ENCODE peak calls at places on chromosomes 2 and 18, in ten cellular contexts. H, A, W, Y, G, D, C, M, Q and I are unnamed samples. For H3K4me1, the result is how much of the 10 kb centered on the place peaks cover.

GRCh38 chr18:44680271-44681038 is at the start of gene SETBP1:
- DNase-seq in D (peak), C (peak), Q (peak), M (peak), Y (peak), H (peak), W (peak), G (peak), A (peak), I (peak)

GRCh38 chr2:202718614-202719013 is 83.8 kb downstream of the FAM117B start:
- DNase-seq in A (no peak), W (no peak), C (no peak), Q (no peak), G (no peak), Y (peak), H (peak), M (no peak), D (no peak), I (peak)

GRCh38 chr2:150168596-150168995 is 318.9 kb downstream of the RND3 start:
- DNase-seq in G (no peak), W (no peak), H (peak), C (no peak), Y (peak), D (no peak), Q (no peak), A (no peak), M (no peak), I (no peak)

GRCh38 chr18:58886864-58887612 is 22.4 kb downstream of the ZNF532 start:
- DNase-seq in M (no peak), W (no peak), Q (no peak), H (no peak), A (peak), Y (no peak), C (no peak), G (no peak), D (no peak), I (no peak)

GRCh38 chr18:35868919-35869318 is 103.6 kb upstream of the RMP24 start:
- DNase-seq in G (no peak), Q (no peak), M (no peak), Y (no peak), C (no peak), H (no peak), A (no peak), W (no peak), D (no peak), I (no peak)

GRCh38 chr2:230797515-230798495 is 66.9 kb upstream of the ITM2C start:
- DNase-seq in A (no peak), W (no peak), Q (no peak), G (no peak), D (no peak), C (no peak), M (no peak), H (peak), Y (no peak), I (no peak)

GRCh38 chr2:37457401-37457901 is 113.0 kb downstream of the QPCT start:
- DNase-seq in W (no peak), M (no peak), H (peak), Q (no peak), Y (peak), C (no peak), G (no peak), A (no peak), D (no peak), I (no peak)

GRCh38 chr2:74081030-74081429 is 66.7 kb downstream of the BOLA3 start:
- DNase-seq in W (no peak), C (no peak), M (no peak), A (no peak), H (no peak), G (no peak), D (no peak), Y (no peak), Q (no peak), I (no peak)

GRCh38 chr2:157784169-157784822 is 91.8 kb downstream of the ACVR1 start:
- DNase-seq in A (peak), G (peak), Y (peak), M (no peak), D (no peak), H (peak), C (no peak), Q (peak), W (peak), I (peak)

GRCh38 chr2:3204031-3204430 is 173.6 kb downstream of the EIPR1 start:
- DNase-seq in Y (no peak), G (no peak), Q (no peak), D (no peak), A (no peak), H (no peak), W (no peak), C (no peak), M (no peak), I (no peak)

GRCh38 chr2:23291274-23291673 is 93.7 kb upstream of the KLHL29 start:
- DNase-seq in W (no peak), A (no peak), Y (no peak), M (no peak), H (peak), D (no peak), G (no peak), C (no peak), Q (no peak), I (no peak)

GRCh38 chr2:100390001-100390940 is 27.2 kb downstream of the CHST10 start:
- DNase-seq in M (no peak), Q (no peak), A (no peak), D (no peak), W (peak), H (no peak), C (no peak), Y (no peak), G (no peak), I (no peak)

GRCh38 chr2:20156051-20156730 is 68.7 kb downstream of the SDC1 start:
- DNase-seq in W (no peak), Y (no peak), C (no peak), D (no peak), H (no peak), M (no peak), G (no peak), A (no peak), Q (no peak), I (no peak)

GRCh38 chr2:74843371-74844298 is 9.7 kb downstream of the HK2 start:
- DNase-seq in Y (peak), A (no peak), G (peak), C (peak), H (peak), W (peak), D (no peak), M (no peak), Q (peak), I (peak)

GRCh38 chr18:35936951-35937350 is 35.5 kb upstream of the RMP24 start:
- DNase-seq in Q (no peak), Y (no peak), G (no peak), W (no peak), H (peak), A (no peak), C (no peak), D (no peak), M (no peak), I (no peak)

GRCh38 chr2:197145471-197146056 is 165.0 kb downstream of the ANKRD44 start:
- DNase-seq in G (no peak), A (no peak), Q (peak), W (no peak), M (peak), H (no peak), C (no peak), Y (no peak), D (no peak), I (no peak)

GRCh38 chr18:45588831-45589558 is 26.3 kb upstream of the SLC14A2 start:
- DNase-seq in C (no peak), Q (no peak), H (peak), W (peak), A (no peak), M (no peak), D (no peak), G (no peak), Y (peak), I (no peak)

GRCh38 chr2:207401338-207401737 is 128.4 kb upstream of the CREB1 start:
- DNase-seq in A (no peak), Q (no peak), W (no peak), M (no peak), G (no peak), D (no peak), H (no peak), C (no peak), Y (no peak), I (no peak)

GRCh38 chr18:76459312-76459686 is 35.7 kb downstream of the ZNF516 start:
- DNase-seq in D (peak), A (no peak), Q (no peak), G (no peak), M (no peak), W (no peak), H (no peak), Y (no peak), C (no peak), I (no peak)

GRCh38 chr18:24910217-24910616 is 441.7 kb downstream of the ZNF521 start:
- DNase-seq in A (no peak), H (no peak), G (no peak), D (no peak), C (no peak), Y (no peak), W (no peak), Q (no peak), M (no peak), I (no peak)

GRCh38 chr2:26704441-26704977 is 12.0 kb downstream of the KCNK3 start:
- DNase-seq in Q (no peak), H (peak), D (no peak), W (no peak), G (no peak), M (no peak), A (no peak), Y (no peak), C (no peak), I (peak)

GRCh38 chr2:9178905-9179571 is 27.6 kb upstream of the ASAP2 start:
- DNase-seq in Y (peak), Q (no peak), C (no peak), D (no peak), A (no peak), W (no peak), H (peak), M (no peak), G (peak), I (peak)

GRCh38 chr2:197575987-197576386 is 60.1 kb downstream of the MOB4 start:
- DNase-seq in A (no peak), M (no peak), W (no peak), H (peak), C (no peak), Y (peak), Q (no peak), G (no peak), D (no peak), I (peak)

GRCh38 chr2:223114917-223115316 is 62.9 kb downstream of the KCNE4 start:
- DNase-seq in C (no peak), Q (no peak), M (no peak), D (no peak), H (no peak), Y (no peak), W (no peak), G (no peak), A (no peak), I (no peak)

GRCh38 chr18:23340661-23341060 is 112.4 kb upstream of the RIOK3 start:
- DNase-seq in Q (no peak), C (no peak), H (peak), G (no peak), Y (peak), D (no peak), W (no peak), M (no peak), A (no peak), I (no peak)

DNA sequence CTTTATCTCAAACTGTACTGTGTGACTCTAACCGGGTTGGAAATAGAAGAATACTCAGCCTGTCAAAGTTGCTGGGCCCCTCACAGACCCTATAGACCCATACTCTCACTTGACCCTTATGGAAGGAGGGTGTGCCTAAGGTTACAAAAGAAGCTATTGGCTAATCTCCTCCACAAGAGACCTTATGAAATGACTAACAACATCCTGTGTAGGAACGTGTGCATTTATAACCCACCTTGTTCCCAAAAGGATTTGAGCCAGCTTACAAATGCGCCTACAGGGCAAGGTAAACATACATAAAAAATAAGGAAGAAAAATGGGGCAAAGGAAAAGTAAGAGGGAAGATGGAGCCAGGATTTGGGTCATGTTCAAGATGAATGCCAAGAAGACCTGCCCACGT is 225.4 kb upstream of the SMAD2 start:
- DNase-seq in A (no peak), Y (no peak), M (no peak), G (no peak), D (no peak), W (no peak), H (no peak), C (no peak), Q (no peak), I (peak)
- H3K27ac ChIP-seq in A (no peak), Y (no peak), M (no peak), G (no peak), D (no peak), W (no peak), H (no peak), C (no peak), Q (no peak), I (no peak)

DNA sequence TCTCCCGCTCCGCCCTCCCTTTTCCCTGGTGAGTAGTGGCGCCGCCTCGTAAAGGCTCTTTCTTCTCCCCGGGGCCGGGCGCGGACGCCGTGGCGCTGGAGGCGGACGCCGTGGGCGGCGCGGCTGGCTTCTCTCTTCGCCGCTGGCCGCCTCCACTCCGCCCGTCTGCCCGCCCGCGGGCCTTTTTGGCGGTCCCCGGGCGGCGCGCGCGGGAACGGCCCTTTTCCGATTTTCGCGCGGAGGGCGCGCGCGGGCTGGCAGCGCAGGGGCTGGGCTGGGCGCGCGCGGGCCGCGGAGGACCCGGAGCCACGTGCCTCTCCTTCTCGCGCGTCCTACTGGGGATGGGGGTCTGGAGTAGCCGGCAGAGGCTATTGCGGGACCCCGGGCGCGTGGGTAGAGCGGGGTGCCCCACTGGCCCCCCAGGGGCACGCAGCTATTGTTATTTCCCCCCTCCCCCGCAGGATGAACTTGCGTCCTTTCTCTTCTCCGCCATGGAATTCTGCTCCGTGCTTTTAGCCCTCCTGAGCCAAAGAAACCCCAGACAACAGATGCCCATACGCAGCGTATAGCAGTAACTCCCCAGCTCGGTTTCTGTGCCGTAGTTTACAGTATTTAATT is 472 bp downstream of the SLC20A1 start:
- DNase-seq in A (no peak), D (no peak), H (no peak), W (peak), Y (no peak), G (peak), Q (no peak), C (no peak), M (no peak), I (no peak)
- H3K4me1 ChIP-seq in A (under half), D (under half), H (under half), W (half or more), Y (under half), G (under half), Q (half or more), C (under half), M (half or more), I (under half)

DNA sequence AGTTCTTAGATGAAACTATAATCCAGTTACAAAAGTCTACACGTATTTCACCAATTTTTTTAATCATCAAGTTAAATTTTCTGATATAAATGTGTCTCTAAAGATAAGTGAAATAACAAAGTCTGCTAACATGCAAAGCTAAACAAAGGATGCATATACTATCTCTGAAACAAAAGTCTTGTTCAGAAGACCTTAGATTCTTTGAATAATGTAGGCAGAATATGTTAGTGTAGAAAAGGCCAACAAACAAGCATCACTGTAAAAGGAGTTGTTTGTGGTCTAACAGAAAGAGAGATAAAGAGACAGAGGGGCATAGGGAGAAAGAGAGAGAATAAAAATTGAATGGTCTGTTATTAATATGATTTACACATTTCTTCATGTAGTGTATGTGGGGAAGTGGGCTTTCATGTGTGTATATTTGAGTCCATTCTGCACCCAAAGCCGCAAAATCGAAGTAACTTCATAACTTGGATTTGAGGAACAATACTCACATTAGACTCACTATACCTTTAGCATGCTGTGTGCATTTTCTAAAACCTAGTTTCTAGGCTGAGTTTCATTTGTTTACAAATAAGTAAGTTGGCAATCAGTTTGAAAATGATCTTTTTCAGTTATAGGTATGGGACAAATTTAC is 734.8 kb upstream of the REG3G start:
- DNase-seq in D (no peak), Y (no peak), C (no peak), M (no peak), W (no peak), H (no peak), G (no peak), A (no peak), Q (no peak), I (no peak)
- H3K27ac ChIP-seq in D (no peak), Y (no peak), C (no peak), M (no peak), W (no peak), H (no peak), G (no peak), A (no peak), Q (no peak), I (no peak)

GRCh38 chr2:86454238-86454637 is 13.1 kb downstream of the KDM3A start:
- DNase-seq in G (no peak), Y (no peak), M (no peak), C (no peak), W (no peak), H (no peak), D (no peak), A (no peak), Q (no peak), I (no peak)
- H3K4me1 ChIP-seq in G (under half), Y (under half), M (under half), C (under half), W (under half), H (under half), D (under half), A (under half), Q (under half), I (under half)

GRCh38 chr2:46561731-46562450 is 82.5 kb downstream of the TMEM247 start:
- DNase-seq in Y (no peak), C (no peak), H (peak), W (no peak), D (no peak), G (no peak), M (no peak), Q (no peak), A (no peak), I (no peak)
- H3K27ac ChIP-seq in Y (no peak), C (no peak), H (peak), W (no peak), D (no peak), G (no peak), M (no peak), Q (no peak), A (no peak), I (no peak)

GRCh38 chr2:60891175-60891574 is 9.8 kb downstream of the REL start:
- DNase-seq in Q (no peak), G (no peak), Y (no peak), W (no peak), C (no peak), M (no peak), D (no peak), A (no peak), H (no peak), I (no peak)
- H3K4me1 ChIP-seq in Q (under half), G (under half), Y (under half), W (under half), C (under half), M (under half), D (under half), A (under half), H (under half), I (under half)

DNA sequence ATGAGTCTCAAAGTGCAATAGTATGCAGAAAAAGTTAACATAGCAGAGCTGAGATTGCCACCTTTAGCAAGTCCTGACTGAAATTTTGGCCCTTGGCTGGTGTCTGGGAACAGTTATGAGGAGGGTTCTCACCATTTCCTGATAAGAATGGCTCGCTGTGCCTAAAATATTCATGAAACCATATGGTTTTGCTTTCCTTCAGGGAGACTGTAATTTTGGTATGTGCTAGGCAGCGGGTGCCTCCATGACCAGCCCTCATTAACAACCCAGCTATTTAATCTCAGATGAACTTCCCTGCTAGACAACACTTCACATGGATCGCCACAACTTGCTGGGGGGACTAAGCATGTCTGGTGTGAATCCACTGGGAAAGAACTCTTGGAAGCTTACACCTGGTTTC is 72.4 kb upstream of the ERBB4 start:
- DNase-seq in G (no peak), M (no peak), C (no peak), W (no peak), A (no peak), H (no peak), Q (no peak), Y (no peak), D (no peak), I (no peak)
- H3K27ac ChIP-seq in G (no peak), M (no peak), C (no peak), W (no peak), A (no peak), H (no peak), Q (no peak), Y (no peak), D (no peak), I (no peak)